ENCODE peak calls at places on chromosomes 4 and X, in seven cellular contexts. Y, I, J, R, D, G and N are unnamed samples.

GRCh38 chrX:13747836-13748235 is 13.3 kb downstream of the OFD1 start:
- DNase-seq in G (no peak), J (peak), R (no peak), Y (peak), I (no peak), D (peak), N (peak)

GRCh38 chr4:88964450-88964849 is 92.5 kb downstream of the FAM13A start:
- DNase-seq in G (no peak), R (no peak), J (no peak), Y (peak), D (no peak), I (no peak), N (no peak)

GRCh38 chrX:138845791-138846190 is 134.3 kb upstream of the FGF13 start:
- DNase-seq in Y (no peak), J (no peak), I (no peak), R (no peak), G (no peak), D (no peak), N (no peak)

GRCh38 chrX:107451754-107452153 is 2.3 kb downstream of the FRMPD3 start:
- DNase-seq in I (no peak), D (no peak), R (no peak), G (no peak), J (peak), Y (no peak), N (no peak)

GRCh38 chrX:145865082-145865481 is 47.5 kb downstream of the SLITRK2 start:
- DNase-seq in R (no peak), I (no peak), Y (no peak), G (no peak), J (no peak), D (no peak), N (no peak)

GRCh38 chr4:53706422-53707032 is 115.2 kb upstream of the LNX1 start:
- DNase-seq in I (no peak), Y (peak), J (peak), R (peak), G (no peak), D (peak), N (no peak)

GRCh38 chr4:139779653-139780052 is 114.0 kb downstream of the MGST2 start:
- DNase-seq in G (no peak), R (no peak), D (no peak), J (no peak), I (no peak), Y (no peak), N (no peak)

GRCh38 chr4:112411781-112412281 is 104.1 kb downstream of the NEUROG2 start:
- DNase-seq in G (no peak), Y (no peak), D (peak), I (no peak), J (peak), R (no peak), N (no peak)

GRCh38 chrX:25020391-25021131 is 4.8 kb upstream of the ARX start:
- DNase-seq in J (peak), I (no peak), R (peak), Y (peak), D (peak), G (no peak), N (no peak)

GRCh38 chr4:182015893-182016292 is 227.3 kb upstream of the TENM3 start:
- DNase-seq in D (peak), G (no peak), R (peak), I (no peak), Y (no peak), J (no peak), N (no peak)

GRCh38 chr4:95155759-95156451 is 392.9 kb downstream of the UNC5C start:
- DNase-seq in J (peak), G (no peak), Y (peak), R (peak), D (peak), I (no peak), N (peak)

GRCh38 chr4:6721121-6721520 is 5.1 kb downstream of the BLOC1S4 start:
- DNase-seq in G (no peak), J (no peak), I (no peak), Y (no peak), D (no peak), R (no peak), N (no peak)

GRCh38 chr4:76200771-76201224 is 12.8 kb downstream of the SCARB2 start:
- DNase-seq in G (no peak), J (no peak), D (no peak), R (no peak), I (no peak), Y (no peak), N (no peak)

GRCh38 chr4:57136281-57136680 is 26.1 kb upstream of the IGFBP7 start:
- DNase-seq in D (peak), R (no peak), G (peak), Y (no peak), J (no peak), I (no peak), N (no peak)

GRCh38 chr4:175090116-175090515 is 172.0 kb downstream of the ADAM29 start:
- DNase-seq in J (no peak), I (no peak), Y (no peak), G (no peak), R (no peak), D (no peak), N (no peak)

GRCh38 chrX:48908600-48908999 is 2.8 kb downstream of the SLC35A2 start:
- DNase-seq in I (no peak), R (no peak), G (no peak), Y (no peak), D (no peak), J (no peak), N (no peak)

GRCh38 chrX:34371740-34372139 is 239.6 kb upstream of the FAM47A start:
- DNase-seq in R (no peak), I (no peak), J (no peak), D (peak), G (no peak), Y (no peak), N (no peak)

GRCh38 chrX:110004210-110004609 is 1.3 kb downstream of the TMEM164 start:
- DNase-seq in D (no peak), R (no peak), J (no peak), I (no peak), G (no peak), Y (no peak), N (no peak)